ENCODE peak calls at places on chromosomes 11 and 22, in eight cellular contexts. One of them, this sample, is unnamed.
A peak's percentile ranks its signal among the peaks of the same experiment; 100 is the strongest.

GRCh38 chr11:130023204-130023603 is 20.6 kb upstream of the PRDM10 start:
- DNase-seq in HFFc6: peak; percentile 66
- DNase-seq in neural progenitor cell: no peak
- DNase-seq in kidney: no peak
- DNase-seq in heart left ventricle: no peak
- DNase-seq in fibroblast of lung: peak; percentile 41
- DNase-seq in HFF-Myc: no peak
- DNase-seq in CD14-positive monocyte: no peak
- DNase-seq in this sample: no peak

GRCh38 chr11:13448876-13449275 is 14.1 kb downstream of the BTBD10 start:
- DNase-seq in HFFc6: no peak
- DNase-seq in neural progenitor cell: no peak
- DNase-seq in kidney: no peak
- DNase-seq in heart left ventricle: no peak
- DNase-seq in fibroblast of lung: peak; percentile 77
- DNase-seq in HFF-Myc: no peak
- DNase-seq in CD14-positive monocyte: no peak
- DNase-seq in this sample: no peak

GRCh38 chr11:30683176-30683575 is 97.0 kb upstream of the MPPED2 start:
- DNase-seq in HFFc6: no peak
- DNase-seq in neural progenitor cell: no peak
- DNase-seq in kidney: no peak
- DNase-seq in heart left ventricle: no peak
- DNase-seq in fibroblast of lung: peak; percentile 9
- DNase-seq in HFF-Myc: no peak
- DNase-seq in CD14-positive monocyte: no peak
- DNase-seq in this sample: no peak

GRCh38 chr11:84685149-84685548 is 942.0 kb downstream of the DLG2 start:
- DNase-seq in HFFc6: no peak
- DNase-seq in neural progenitor cell: no peak
- DNase-seq in kidney: no peak
- DNase-seq in heart left ventricle: no peak
- DNase-seq in fibroblast of lung: no peak
- DNase-seq in HFF-Myc: no peak
- DNase-seq in CD14-positive monocyte: no peak
- DNase-seq in this sample: no peak

GRCh38 chr11:133525976-133526375 is 6.3 kb downstream of the OPCML start:
- DNase-seq in HFFc6: no peak
- DNase-seq in neural progenitor cell: no peak
- DNase-seq in kidney: no peak
- DNase-seq in heart left ventricle: no peak
- DNase-seq in fibroblast of lung: no peak
- DNase-seq in HFF-Myc: no peak
- DNase-seq in CD14-positive monocyte: no peak
- DNase-seq in this sample: no peak

GRCh38 chr11:35009191-35009940 is 92.9 kb downstream of the PDHX start:
- DNase-seq in HFFc6: peak; percentile 70
- DNase-seq in neural progenitor cell: no peak
- DNase-seq in kidney: no peak
- DNase-seq in heart left ventricle: no peak
- DNase-seq in fibroblast of lung: peak; percentile 54
- DNase-seq in HFF-Myc: peak; percentile 56
- DNase-seq in CD14-positive monocyte: no peak
- DNase-seq in this sample: no peak

GRCh38 chr11:4619514-4619913 is 11.5 kb upstream of the TRIM68 start:
- DNase-seq in HFFc6: no peak
- DNase-seq in neural progenitor cell: no peak
- DNase-seq in kidney: no peak
- DNase-seq in heart left ventricle: no peak
- DNase-seq in fibroblast of lung: no peak
- DNase-seq in HFF-Myc: no peak
- DNase-seq in CD14-positive monocyte: no peak
- DNase-seq in this sample: no peak

GRCh38 chr22:39415506-39415905 is 15.9 kb downstream of the TAB1 start:
- DNase-seq in HFFc6: no peak
- DNase-seq in neural progenitor cell: no peak
- DNase-seq in kidney: peak; percentile 50
- DNase-seq in heart left ventricle: no peak
- DNase-seq in fibroblast of lung: no peak
- DNase-seq in HFF-Myc: no peak
- DNase-seq in CD14-positive monocyte: no peak
- DNase-seq in this sample: no peak

GRCh38 chr11:45092901-45093760 is 53.3 kb upstream of the PRDM11 start:
- DNase-seq in HFFc6: peak; percentile 49
- DNase-seq in neural progenitor cell: no peak
- DNase-seq in kidney: peak; percentile 38
- DNase-seq in heart left ventricle: no peak
- DNase-seq in fibroblast of lung: peak; percentile 80
- DNase-seq in HFF-Myc: no peak
- DNase-seq in CD14-positive monocyte: no peak
- DNase-seq in this sample: no peak

GRCh38 chr22:47351836-47352579 is 589.6 kb downstream of the TBC1D22A start:
- DNase-seq in HFFc6: no peak
- DNase-seq in neural progenitor cell: no peak
- DNase-seq in kidney: no peak
- DNase-seq in heart left ventricle: no peak
- DNase-seq in fibroblast of lung: no peak
- DNase-seq in HFF-Myc: no peak
- DNase-seq in CD14-positive monocyte: no peak
- DNase-seq in this sample: no peak

GRCh38 chr11:67354314-67355022 is 1.1 kb upstream of the POLD4 start:
- DNase-seq in HFFc6: peak; percentile 97
- DNase-seq in neural progenitor cell: peak; percentile 29
- DNase-seq in kidney: peak; percentile 90
- DNase-seq in heart left ventricle: peak; percentile 75
- DNase-seq in fibroblast of lung: peak; percentile 96
- DNase-seq in HFF-Myc: peak; percentile 96
- DNase-seq in CD14-positive monocyte: peak; percentile 82
- DNase-seq in this sample: no peak

GRCh38 chr11:96264364-96264763 is 78.6 kb downstream of the MAML2 start:
- DNase-seq in HFFc6: peak; percentile 49
- DNase-seq in neural progenitor cell: no peak
- DNase-seq in kidney: no peak
- DNase-seq in heart left ventricle: no peak
- DNase-seq in fibroblast of lung: no peak
- DNase-seq in HFF-Myc: no peak
- DNase-seq in CD14-positive monocyte: no peak
- DNase-seq in this sample: no peak

GRCh38 chr11:32437406-32438345 is 2.3 kb upstream of the WT1 start:
- DNase-seq in HFFc6: no peak
- DNase-seq in neural progenitor cell: peak; percentile 70
- DNase-seq in kidney: no peak
- DNase-seq in heart left ventricle: no peak
- DNase-seq in fibroblast of lung: no peak
- DNase-seq in HFF-Myc: no peak
- DNase-seq in CD14-positive monocyte: no peak
- DNase-seq in this sample: peak; percentile 16

GRCh38 chr11:45859661-45860140 is 12.4 kb downstream of the CRY2 start:
- DNase-seq in HFFc6: peak; percentile 98
- DNase-seq in neural progenitor cell: peak; percentile 62
- DNase-seq in kidney: peak; percentile 97
- DNase-seq in heart left ventricle: peak; percentile 95
- DNase-seq in fibroblast of lung: peak; percentile 99
- DNase-seq in HFF-Myc: peak; percentile 81
- DNase-seq in CD14-positive monocyte: no peak
- DNase-seq in this sample: no peak

GRCh38 chr11:134045799-134046635 is 22.9 kb upstream of the JAM3 start:
- DNase-seq in HFFc6: no peak
- DNase-seq in neural progenitor cell: peak; percentile 61
- DNase-seq in kidney: no peak
- DNase-seq in heart left ventricle: peak; percentile 61
- DNase-seq in fibroblast of lung: no peak
- DNase-seq in HFF-Myc: no peak
- DNase-seq in CD14-positive monocyte: no peak
- DNase-seq in this sample: no peak

GRCh38 chr11:59545179-59546020 is 34.1 kb downstream of the OR4D9 start:
- DNase-seq in HFFc6: no peak
- DNase-seq in neural progenitor cell: no peak
- DNase-seq in kidney: no peak
- DNase-seq in heart left ventricle: no peak
- DNase-seq in fibroblast of lung: peak; percentile 73
- DNase-seq in HFF-Myc: peak; percentile 27
- DNase-seq in CD14-positive monocyte: no peak
- DNase-seq in this sample: no peak

GRCh38 chr11:59841514-59841913 is 3.8 kb downstream of the CBLIF start:
- DNase-seq in HFFc6: no peak
- DNase-seq in neural progenitor cell: no peak
- DNase-seq in kidney: no peak
- DNase-seq in heart left ventricle: no peak
- DNase-seq in fibroblast of lung: no peak
- DNase-seq in HFF-Myc: no peak
- DNase-seq in CD14-positive monocyte: no peak
- DNase-seq in this sample: no peak

GRCh38 chr11:11284481-11284880 is 68.6 kb downstream of the CSNK2A3 start:
- DNase-seq in HFFc6: no peak
- DNase-seq in neural progenitor cell: no peak
- DNase-seq in kidney: no peak
- DNase-seq in heart left ventricle: no peak
- DNase-seq in fibroblast of lung: no peak
- DNase-seq in HFF-Myc: no peak
- DNase-seq in CD14-positive monocyte: no peak
- DNase-seq in this sample: no peak

GRCh38 chr11:27705873-27706820 is 5.9 kb upstream of the BDNF start:
- DNase-seq in HFFc6: no peak
- DNase-seq in neural progenitor cell: peak; percentile 62
- DNase-seq in kidney: no peak
- DNase-seq in heart left ventricle: no peak
- DNase-seq in fibroblast of lung: peak; percentile 40
- DNase-seq in HFF-Myc: no peak
- DNase-seq in CD14-positive monocyte: no peak
- DNase-seq in this sample: no peak

GRCh38 chr11:93704237-93704636 is 37.1 kb downstream of the TAF1D start:
- DNase-seq in HFFc6: no peak
- DNase-seq in neural progenitor cell: no peak
- DNase-seq in kidney: no peak
- DNase-seq in heart left ventricle: no peak
- DNase-seq in fibroblast of lung: no peak
- DNase-seq in HFF-Myc: no peak
- DNase-seq in CD14-positive monocyte: no peak
- DNase-seq in this sample: no peak

GRCh38 chr11:7467652-7468051 is 17.7 kb upstream of the OLFML1 start:
- DNase-seq in HFFc6: no peak
- DNase-seq in neural progenitor cell: no peak
- DNase-seq in kidney: no peak
- DNase-seq in heart left ventricle: no peak
- DNase-seq in fibroblast of lung: no peak
- DNase-seq in HFF-Myc: no peak
- DNase-seq in CD14-positive monocyte: no peak
- DNase-seq in this sample: no peak

GRCh38 chr11:2581931-2582435 is 117.8 kb downstream of the KCNQ1OT1 start:
- DNase-seq in HFFc6: no peak
- DNase-seq in neural progenitor cell: no peak
- DNase-seq in kidney: peak; percentile 54
- DNase-seq in heart left ventricle: peak; percentile 57
- DNase-seq in fibroblast of lung: no peak
- DNase-seq in HFF-Myc: no peak
- DNase-seq in CD14-positive monocyte: peak; percentile 36
- DNase-seq in this sample: no peak

GRCh38 chr22:21641417-21641794 is 696 bp upstream of the SDF2L1 start:
- DNase-seq in HFFc6: peak; percentile 51
- DNase-seq in neural progenitor cell: peak; percentile 79
- DNase-seq in kidney: peak; percentile 61
- DNase-seq in heart left ventricle: no peak
- DNase-seq in fibroblast of lung: peak; percentile 51
- DNase-seq in HFF-Myc: no peak
- DNase-seq in CD14-positive monocyte: peak; percentile 67
- DNase-seq in this sample: peak; percentile 57
- TF ChIP-seq CTCF in HFFc6: peak; percentile 61
- TF ChIP-seq CTCF in neural progenitor cell: peak; percentile 58
- TF ChIP-seq CTCF in kidney: peak; percentile 36
- TF ChIP-seq CTCF in heart left ventricle: no peak
- TF ChIP-seq CTCF in fibroblast of lung: peak; percentile 51
- TF ChIP-seq CTCF in HFF-Myc: peak; percentile 40
- TF ChIP-seq CTCF in CD14-positive monocyte: peak; percentile 63
- TF ChIP-seq CTCF in this sample: peak; percentile 57

GRCh38 chr22:24270556-24271405 is at the start of gene SPECC1L:
- DNase-seq in HFFc6: peak; percentile 88
- DNase-seq in neural progenitor cell: peak; percentile 97
- DNase-seq in kidney: peak; percentile 98
- DNase-seq in heart left ventricle: peak; percentile 98
- DNase-seq in fibroblast of lung: peak; percentile 93
- DNase-seq in HFF-Myc: no peak
- DNase-seq in CD14-positive monocyte: peak; percentile 90
- DNase-seq in this sample: peak; percentile 91
- TF ChIP-seq CTCF in HFFc6: peak; percentile 41
- TF ChIP-seq CTCF in neural progenitor cell: peak; percentile 9
- TF ChIP-seq CTCF in kidney: peak; percentile 4
- TF ChIP-seq CTCF in heart left ventricle: peak; percentile 44
- TF ChIP-seq CTCF in fibroblast of lung: no peak
- TF ChIP-seq CTCF in HFF-Myc: no peak
- TF ChIP-seq CTCF in CD14-positive monocyte: no peak
- TF ChIP-seq CTCF in this sample: no peak

DNA sequence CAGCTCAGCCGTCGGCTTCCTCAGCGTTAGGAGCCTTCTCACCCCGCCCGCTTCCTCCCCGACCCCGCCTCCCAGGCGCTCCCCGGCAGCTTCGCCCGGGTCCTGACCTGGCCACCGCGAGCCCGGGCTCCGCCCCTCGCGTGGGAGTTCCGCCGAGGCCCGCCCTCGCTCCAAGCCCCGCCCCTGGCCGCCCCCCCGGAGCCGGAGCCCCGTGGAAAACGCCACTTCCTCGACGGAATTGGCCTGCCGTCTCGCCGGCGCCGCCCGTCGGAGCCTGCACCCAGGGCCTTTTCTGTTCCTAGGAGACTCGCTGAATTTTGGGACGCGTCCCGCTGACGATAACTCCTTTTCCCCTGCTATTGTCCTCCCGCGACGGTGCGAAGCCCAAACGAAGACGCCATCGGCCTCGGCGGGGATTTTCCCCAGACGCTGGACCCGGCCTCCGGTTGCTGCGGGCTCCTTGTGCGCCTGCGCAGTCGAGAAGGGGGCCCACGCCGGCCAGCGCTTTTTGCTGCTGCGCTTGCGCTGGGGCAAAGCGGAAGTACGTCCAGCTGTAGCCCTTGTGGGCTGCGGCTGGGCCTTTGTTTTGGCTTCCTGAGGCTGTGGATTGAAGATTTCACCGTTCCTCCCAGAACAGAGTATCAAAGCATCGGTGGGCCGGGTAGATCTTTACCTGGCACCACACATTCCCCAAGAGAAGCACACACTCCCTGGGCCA is 10.0 kb downstream of the RELA start:
- DNase-seq in HFFc6: peak; percentile 88
- DNase-seq in neural progenitor cell: peak; percentile 96
- DNase-seq in kidney: peak; percentile 99
- DNase-seq in heart left ventricle: peak; percentile 98
- DNase-seq in fibroblast of lung: peak; percentile 95
- DNase-seq in HFF-Myc: peak; percentile 63
- DNase-seq in CD14-positive monocyte: peak; percentile 95
- DNase-seq in this sample: peak; percentile 88
- TF ChIP-seq CTCF in HFFc6: no peak
- TF ChIP-seq CTCF in neural progenitor cell: no peak
- TF ChIP-seq CTCF in kidney: no peak
- TF ChIP-seq CTCF in heart left ventricle: no peak
- TF ChIP-seq CTCF in fibroblast of lung: no peak
- TF ChIP-seq CTCF in HFF-Myc: no peak
- TF ChIP-seq CTCF in CD14-positive monocyte: no peak
- TF ChIP-seq CTCF in this sample: no peak

DNA sequence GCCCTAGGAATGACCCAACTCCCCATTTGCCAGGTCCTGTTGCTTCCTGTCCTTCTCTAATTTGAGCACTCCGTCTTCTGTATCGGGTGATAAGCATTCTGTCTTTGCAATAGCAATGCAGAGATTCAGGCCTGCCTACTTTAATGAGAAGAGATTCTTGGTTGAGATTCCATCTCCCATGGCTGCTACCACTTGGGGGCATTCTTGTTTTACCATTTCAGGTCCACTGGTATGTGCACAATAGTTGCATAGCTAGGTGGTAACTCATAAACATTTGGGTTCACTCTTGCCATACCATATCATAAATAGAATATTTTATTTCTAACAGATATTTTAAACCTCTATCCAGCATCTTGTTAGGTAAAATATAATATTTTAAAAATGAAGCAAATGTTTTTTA is 34.4 kb upstream of the CALCB start:
- DNase-seq in HFFc6: peak; percentile 15
- DNase-seq in neural progenitor cell: peak; percentile 23
- DNase-seq in kidney: no peak
- DNase-seq in heart left ventricle: no peak
- DNase-seq in fibroblast of lung: peak; percentile 37
- DNase-seq in HFF-Myc: no peak
- DNase-seq in CD14-positive monocyte: no peak
- DNase-seq in this sample: no peak
- TF ChIP-seq CTCF in HFFc6: peak; percentile 48
- TF ChIP-seq CTCF in neural progenitor cell: peak; percentile 29
- TF ChIP-seq CTCF in kidney: no peak
- TF ChIP-seq CTCF in heart left ventricle: no peak
- TF ChIP-seq CTCF in fibroblast of lung: peak; percentile 37
- TF ChIP-seq CTCF in HFF-Myc: peak; percentile 8
- TF ChIP-seq CTCF in CD14-positive monocyte: no peak
- TF ChIP-seq CTCF in this sample: peak; percentile 16

This sample was measured in neural crest cell.